ENCODE peak calls at places on chromosomes 13 and 19, in six cellular contexts. L is testis; O is endodermal cell; Q is cardiac muscle cell; R is naive thymus-derived CD4-positive, alpha-beta T cell; M is left lung. F is an unnamed sample.
A peak's percentile ranks its signal among the peaks of the same experiment; 100 is the strongest.

GRCh38 chr13:83825676-83826075 is 56.6 kb downstream of the SLITRK1 start:
- DNase-seq in L (no peak), O (no peak), Q (no peak), R (no peak), M (no peak), F (no peak)

GRCh38 chr13:51618626-51619025 is 34.4 kb downstream of the WDFY2 start:
- DNase-seq in L (peak; percentile 43), O (no peak), Q (no peak), R (no peak), M (no peak), F (peak; percentile 15)

GRCh38 chr19:47487551-47488515 is 3.8 kb upstream of the KPTN start:
- DNase-seq in L (no peak), O (no peak), Q (no peak), R (no peak), M (no peak), F (no peak)

GRCh38 chr13:21730186-21730880 is 59.5 kb downstream of the FGF9 start:
- DNase-seq in L (no peak), O (no peak), Q (no peak), R (no peak), M (no peak), F (no peak)

GRCh38 chr19:51086153-51086850 is 3.6 kb upstream of the KLK14 start:
- DNase-seq in L (no peak), O (no peak), Q (no peak), R (no peak), M (no peak), F (no peak)

GRCh38 chr19:30254214-30254613 is 118.0 kb upstream of the ZNF536 start:
- DNase-seq in L (no peak), O (peak; percentile 14), Q (no peak), R (no peak), M (no peak), F (no peak)

GRCh38 chr19:51660975-51661600 is 14.5 kb upstream of the SIGLEC14 start:
- DNase-seq in L (peak; percentile 93), O (peak; percentile 93), Q (peak; percentile 90), R (peak; percentile 7), M (peak; percentile 78), F (peak; percentile 47)

GRCh38 chr13:89897681-89898080 is 1449.8 kb upstream of the MIR17HG start:
- DNase-seq in L (no peak), O (no peak), Q (no peak), R (no peak), M (no peak), F (no peak)

GRCh38 chr13:85528578-85529215 is 270.5 kb downstream of the SLITRK6 start:
- DNase-seq in L (no peak), O (no peak), Q (no peak), R (no peak), M (no peak), F (no peak)

GRCh38 chr13:48851707-48852106 is 124.0 kb upstream of the FNDC3A start:
- DNase-seq in L (no peak), O (no peak), Q (no peak), R (no peak), M (no peak), F (no peak)

GRCh38 chr19:1239420-1239795 is 1.6 kb upstream of the CBARP start:
- DNase-seq in L (no peak), O (no peak), Q (no peak), R (no peak), M (peak; percentile 43), F (no peak)

GRCh38 chr19:33904681-33905080 is 108.0 kb downstream of the KCTD15 start:
- DNase-seq in L (no peak), O (peak; percentile 87), Q (peak; percentile 33), R (no peak), M (no peak), F (peak; percentile 29)

GRCh38 chr19:19269952-19270694 is 3.0 kb downstream of the TM6SF2 start:
- DNase-seq in L (no peak), O (peak; percentile 80), Q (no peak), R (no peak), M (no peak), F (no peak)

GRCh38 chr13:88979465-88980180 is 1308.5 kb downstream of the SLITRK5 start:
- DNase-seq in L (no peak), O (no peak), Q (peak; percentile 30), R (no peak), M (no peak), F (peak; percentile 41)

GRCh38 chr13:110054041-110054440 is 252.9 kb downstream of the COL4A1 start:
- DNase-seq in L (no peak), O (no peak), Q (no peak), R (no peak), M (no peak), F (no peak)

DNA sequence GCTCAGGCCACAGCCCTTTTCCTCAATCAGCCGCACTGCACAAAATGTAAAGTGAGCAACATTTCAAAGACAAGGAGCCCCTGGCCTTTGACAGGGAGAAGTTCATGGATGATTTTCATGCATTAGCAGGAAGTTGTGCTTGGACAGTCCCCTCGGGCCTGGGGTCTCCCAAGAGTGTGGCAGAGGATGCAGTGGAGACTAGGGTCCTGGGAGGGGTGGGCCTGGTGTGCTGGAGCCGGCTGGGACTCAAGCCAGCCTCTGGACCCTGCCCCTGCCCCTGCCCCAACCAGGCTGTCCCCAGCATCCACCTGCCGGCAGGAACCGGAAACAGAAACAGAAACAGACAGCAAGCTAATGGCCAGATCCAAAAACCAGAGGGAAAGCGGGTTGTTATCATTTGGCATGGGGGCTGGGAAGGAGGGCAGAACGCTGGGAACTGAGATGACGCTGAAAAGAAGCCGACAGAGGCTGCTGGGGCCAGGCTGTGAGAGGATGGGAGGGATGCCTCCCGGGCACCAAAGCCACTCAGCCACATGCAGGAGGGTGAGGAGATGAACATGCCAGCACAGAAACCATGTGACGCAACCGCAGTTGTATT is 2.3 kb downstream of the GAS6 start:
- DNase-seq in L (peak; percentile 61), O (peak; percentile 61), Q (no peak), R (no peak), M (no peak), F (no peak)
- H3K4me3 ChIP-seq in L (no peak overlapping the region), O (no peak overlapping the region), Q (no peak overlapping the region), R (no peak overlapping the region), M (peak overlapping the region; percentile 71), F (no peak overlapping the region)

GRCh38 chr13:100088648-100089601 is at the start of gene PCCA:
- DNase-seq in L (peak; percentile 98), O (peak; percentile 99), Q (peak; percentile 99), R (peak; percentile 49), M (peak; percentile 97), F (peak; percentile 95)

GRCh38 chr13:100088282-100088647 is 628 bp upstream of the PCCA start:
- DNase-seq in L (no peak), O (peak; percentile 55), Q (no peak), R (no peak), M (no peak), F (no peak)

GRCh38 chr13:100095498-100095897 is 6.6 kb downstream of the PCCA start:
- DNase-seq in L (no peak), O (no peak), Q (no peak), R (no peak), M (no peak), F (no peak)

GRCh38 chr13:100089633-100090032 is 740 bp downstream of the PCCA start:
- DNase-seq in L (no peak), O (no peak), Q (no peak), R (peak; percentile 25), M (no peak), F (peak; percentile 53)

GRCh38 chr13:100090861-100091260 is 2.0 kb downstream of the PCCA start:
- DNase-seq in L (no peak), O (no peak), Q (no peak), R (no peak), M (no peak), F (no peak)
- H3K4me3 ChIP-seq in L (no peak overlapping the region), O (peak overlapping the region; percentile 92), Q (no peak overlapping the region), R (no peak overlapping the region), M (no peak overlapping the region), F (peak overlapping the region; percentile 83)

DNA sequence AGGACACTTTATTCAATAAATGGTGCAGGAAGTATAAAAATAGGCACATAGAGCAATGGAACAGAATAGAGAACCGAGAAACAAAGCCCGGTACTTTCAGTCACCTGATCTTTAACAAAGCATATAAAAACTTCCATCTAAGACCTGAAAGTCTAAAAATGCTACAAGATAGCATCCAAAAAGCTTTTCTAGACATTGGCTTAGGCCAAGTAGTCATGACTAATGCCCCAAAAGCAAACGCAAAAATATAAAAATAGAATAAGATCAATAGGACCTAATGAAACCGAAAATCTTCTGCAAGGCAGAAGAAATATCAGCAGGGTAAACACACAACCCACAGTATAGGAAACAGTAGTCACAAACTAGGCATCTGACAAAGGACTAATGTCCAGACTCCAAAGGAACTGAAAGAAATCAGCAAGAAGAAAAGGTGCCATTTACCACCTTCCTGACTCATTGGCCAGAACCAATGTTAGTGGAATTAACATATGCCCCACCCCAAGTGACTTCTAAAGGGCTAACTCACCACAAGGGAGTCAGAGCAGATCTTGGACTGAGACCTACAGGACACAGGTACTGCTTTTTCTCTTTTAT is 40.8 kb upstream of the CEACAM21 start:
- DNase-seq in L (no peak), O (no peak), Q (no peak), R (no peak), M (no peak), F (no peak)
- H3K4me3 ChIP-seq in L (no peak overlapping the region), O (no peak overlapping the region), Q (no peak overlapping the region), R (peak overlapping the region; percentile 42), M (no peak overlapping the region), F (no peak overlapping the region)

GRCh38 chr19:7292352-7292949 is 1.8 kb downstream of the INSR start:
- DNase-seq in L (no peak), O (peak; percentile 51), Q (no peak), R (no peak), M (no peak), F (no peak)
- H3K4me3 ChIP-seq in L (peak overlapping the region; percentile 96), O (peak overlapping the region; percentile 81), Q (peak overlapping the region; percentile 84), R (no peak overlapping the region), M (peak overlapping the region; percentile 80), F (peak overlapping the region; percentile 100)

GRCh38 chr19:35751839-35752745 is 3.7 kb downstream of the LIN37 start:
- DNase-seq in L (no peak), O (no peak), Q (no peak), R (no peak), M (no peak), F (no peak)

GRCh38 chr19:35746556-35746955 is 1.1 kb downstream of the PSENEN start:
- DNase-seq in L (no peak), O (no peak), Q (no peak), R (no peak), M (no peak), F (no peak)

GRCh38 chr19:35748106-35749020 is at the start of gene LIN37:
- DNase-seq in L (peak; percentile 100), O (peak; percentile 100), Q (peak; percentile 99), R (peak; percentile 98), M (peak; percentile 99), F (peak; percentile 99)

GRCh38 chr19:35752746-35753350 is 4.0 kb downstream of the HSPB6 start:
- DNase-seq in L (no peak), O (no peak), Q (no peak), R (no peak), M (no peak), F (no peak)

DNA sequence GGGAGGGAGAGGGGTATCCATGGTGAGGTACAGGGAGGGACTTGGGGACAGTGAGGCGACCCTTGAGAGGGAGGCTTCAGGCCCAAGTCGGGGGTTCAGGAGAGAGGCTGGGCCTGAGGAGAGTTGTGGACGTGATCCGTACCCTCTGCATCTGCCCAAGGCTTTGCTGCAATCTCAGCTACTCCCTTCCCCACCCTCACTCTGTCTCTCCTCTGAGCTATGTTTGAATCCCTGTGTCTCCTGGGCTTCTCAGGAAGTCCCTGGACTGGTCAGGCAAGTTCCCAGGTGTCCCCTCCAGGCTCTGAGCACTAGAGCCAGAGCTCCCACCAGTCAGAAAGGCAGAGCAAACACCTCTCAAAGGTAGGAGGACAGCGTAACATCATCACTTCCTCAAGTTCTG is 1.8 kb downstream of the LIN37 start:
- DNase-seq in L (no peak), O (no peak), Q (no peak), R (no peak), M (no peak), F (no peak)
- H3K4me3 ChIP-seq in L (no peak overlapping the region), O (no peak overlapping the region), Q (no peak overlapping the region), R (no peak overlapping the region), M (no peak overlapping the region), F (no peak overlapping the region)

GRCh38 chr19:54465367-54466109 is 2.0 kb upstream of the LENG9 start:
- DNase-seq in L (no peak), O (no peak), Q (no peak), R (no peak), M (no peak), F (no peak)
- H3K4me3 ChIP-seq in L (peak overlapping the region; percentile 59), O (no peak overlapping the region), Q (no peak overlapping the region), R (no peak overlapping the region), M (peak overlapping the region; percentile 67), F (no peak overlapping the region)

F was measured in prostate gland.